ENCODE peak calls at places on chromosomes 3 and 15, in ten cellular contexts. One of them, this sample, is unnamed. For H3K9me3, the result is how much of the 10 kb centered on the place peaks cover.

GRCh38 chr3:117955196-117955595 is 1079.5 kb downstream of the IGSF11 start:
- DNase-seq in A549: no peak
- DNase-seq in endodermal cell: no peak
- DNase-seq in left lung: no peak
- DNase-seq in thoracic aorta: no peak
- DNase-seq in hepatocyte: no peak
- DNase-seq in left ventricle myocardium inferior: no peak
- DNase-seq in fibroblast of lung: peak
- DNase-seq in stomach: no peak
- DNase-seq in heart right ventricle: no peak
- DNase-seq in this sample: no peak

GRCh38 chr3:160470181-160470580 is 20.6 kb upstream of the TRIM59 start:
- DNase-seq in hepatocyte: no peak
- DNase-seq in endodermal cell: no peak
- DNase-seq in thoracic aorta: no peak
- DNase-seq in left lung: no peak
- DNase-seq in left ventricle myocardium inferior: no peak
- DNase-seq in heart right ventricle: no peak
- DNase-seq in A549: no peak
- DNase-seq in stomach: no peak
- DNase-seq in fibroblast of lung: no peak
- DNase-seq in this sample: no peak

GRCh38 chr3:172094621-172095557 is 55.5 kb downstream of the FNDC3B start:
- DNase-seq in fibroblast of lung: peak
- DNase-seq in left lung: no peak
- DNase-seq in A549: no peak
- DNase-seq in thoracic aorta: no peak
- DNase-seq in heart right ventricle: no peak
- DNase-seq in hepatocyte: no peak
- DNase-seq in endodermal cell: peak
- DNase-seq in stomach: no peak
- DNase-seq in left ventricle myocardium inferior: no peak
- DNase-seq in this sample: no peak

GRCh38 chr3:112675943-112676530 is 35.1 kb upstream of the CCDC80 start:
- DNase-seq in left ventricle myocardium inferior: no peak
- DNase-seq in left lung: no peak
- DNase-seq in heart right ventricle: no peak
- DNase-seq in fibroblast of lung: no peak
- DNase-seq in stomach: no peak
- DNase-seq in A549: no peak
- DNase-seq in hepatocyte: no peak
- DNase-seq in endodermal cell: no peak
- DNase-seq in thoracic aorta: no peak
- DNase-seq in this sample: no peak

GRCh38 chr15:48898083-48898482 is 20.1 kb downstream of the EID1 start:
- DNase-seq in heart right ventricle: no peak
- DNase-seq in hepatocyte: no peak
- DNase-seq in stomach: no peak
- DNase-seq in endodermal cell: no peak
- DNase-seq in left lung: no peak
- DNase-seq in A549: no peak
- DNase-seq in left ventricle myocardium inferior: no peak
- DNase-seq in fibroblast of lung: no peak
- DNase-seq in thoracic aorta: no peak
- DNase-seq in this sample: no peak

GRCh38 chr3:146246493-146246892 is 4.4 kb downstream of the PLSCR4 start:
- DNase-seq in A549: no peak
- DNase-seq in heart right ventricle: no peak
- DNase-seq in left ventricle myocardium inferior: no peak
- DNase-seq in hepatocyte: no peak
- DNase-seq in fibroblast of lung: no peak
- DNase-seq in stomach: no peak
- DNase-seq in left lung: no peak
- DNase-seq in endodermal cell: no peak
- DNase-seq in thoracic aorta: no peak
- DNase-seq in this sample: no peak

GRCh38 chr3:159401069-159401468 is 587.6 kb upstream of the IL12A start:
- DNase-seq in endodermal cell: no peak
- DNase-seq in hepatocyte: no peak
- DNase-seq in heart right ventricle: no peak
- DNase-seq in left ventricle myocardium inferior: no peak
- DNase-seq in fibroblast of lung: no peak
- DNase-seq in left lung: no peak
- DNase-seq in A549: no peak
- DNase-seq in stomach: no peak
- DNase-seq in thoracic aorta: no peak
- DNase-seq in this sample: no peak

GRCh38 chr15:60208708-60209107 is 189.1 kb downstream of the ANXA2 start:
- DNase-seq in hepatocyte: no peak
- DNase-seq in heart right ventricle: no peak
- DNase-seq in stomach: no peak
- DNase-seq in left lung: no peak
- DNase-seq in thoracic aorta: no peak
- DNase-seq in endodermal cell: no peak
- DNase-seq in A549: no peak
- DNase-seq in fibroblast of lung: peak
- DNase-seq in left ventricle myocardium inferior: no peak
- DNase-seq in this sample: no peak

GRCh38 chr3:169607909-169608308 is 55.6 kb downstream of the MECOM start:
- DNase-seq in endodermal cell: no peak
- DNase-seq in left ventricle myocardium inferior: no peak
- DNase-seq in A549: no peak
- DNase-seq in left lung: no peak
- DNase-seq in thoracic aorta: no peak
- DNase-seq in fibroblast of lung: no peak
- DNase-seq in stomach: no peak
- DNase-seq in hepatocyte: no peak
- DNase-seq in heart right ventricle: no peak
- DNase-seq in this sample: no peak

GRCh38 chr3:169602482-169602881 is 61.0 kb downstream of the MECOM start:
- DNase-seq in left lung: no peak
- DNase-seq in fibroblast of lung: no peak
- DNase-seq in endodermal cell: no peak
- DNase-seq in thoracic aorta: no peak
- DNase-seq in heart right ventricle: no peak
- DNase-seq in stomach: no peak
- DNase-seq in A549: no peak
- DNase-seq in left ventricle myocardium inferior: no peak
- DNase-seq in hepatocyte: no peak
- DNase-seq in this sample: no peak

GRCh38 chr3:169604118-169604517 is 59.4 kb downstream of the MECOM start:
- DNase-seq in thoracic aorta: no peak
- DNase-seq in endodermal cell: no peak
- DNase-seq in hepatocyte: no peak
- DNase-seq in stomach: no peak
- DNase-seq in A549: no peak
- DNase-seq in left ventricle myocardium inferior: no peak
- DNase-seq in left lung: no peak
- DNase-seq in heart right ventricle: no peak
- DNase-seq in fibroblast of lung: no peak
- DNase-seq in this sample: no peak

GRCh38 chr3:169603661-169604060 is 59.9 kb downstream of the MECOM start:
- DNase-seq in stomach: no peak
- DNase-seq in thoracic aorta: no peak
- DNase-seq in A549: no peak
- DNase-seq in left ventricle myocardium inferior: no peak
- DNase-seq in heart right ventricle: no peak
- DNase-seq in left lung: no peak
- DNase-seq in endodermal cell: no peak
- DNase-seq in fibroblast of lung: peak
- DNase-seq in hepatocyte: no peak
- DNase-seq in this sample: no peak

GRCh38 chr3:169604568-169604967 is 58.9 kb downstream of the MECOM start:
- DNase-seq in A549: no peak
- DNase-seq in thoracic aorta: no peak
- DNase-seq in left ventricle myocardium inferior: no peak
- DNase-seq in fibroblast of lung: no peak
- DNase-seq in endodermal cell: peak
- DNase-seq in heart right ventricle: no peak
- DNase-seq in left lung: no peak
- DNase-seq in hepatocyte: no peak
- DNase-seq in stomach: no peak
- DNase-seq in this sample: no peak
- TF ChIP-seq CTCF in A549: no peak
- TF ChIP-seq CTCF in thoracic aorta: no peak
- TF ChIP-seq CTCF in left ventricle myocardium inferior: no peak
- TF ChIP-seq CTCF in fibroblast of lung: peak
- TF ChIP-seq CTCF in endodermal cell: peak
- TF ChIP-seq CTCF in heart right ventricle: no peak
- TF ChIP-seq CTCF in left lung: no peak
- TF ChIP-seq CTCF in hepatocyte: no peak
- TF ChIP-seq CTCF in stomach: no peak
- TF ChIP-seq CTCF in this sample: no peak

GRCh38 chr3:52126036-52126435 is 28.2 kb downstream of the POC1A start:
- DNase-seq in left ventricle myocardium inferior: no peak
- DNase-seq in endodermal cell: no peak
- DNase-seq in A549: no peak
- DNase-seq in heart right ventricle: no peak
- DNase-seq in hepatocyte: no peak
- DNase-seq in fibroblast of lung: no peak
- DNase-seq in thoracic aorta: no peak
- DNase-seq in left lung: no peak
- DNase-seq in stomach: no peak
- DNase-seq in this sample: no peak

GRCh38 chr3:52128118-52128683 is 26.0 kb downstream of the POC1A start:
- DNase-seq in left lung: no peak
- DNase-seq in endodermal cell: peak
- DNase-seq in heart right ventricle: no peak
- DNase-seq in fibroblast of lung: peak
- DNase-seq in A549: peak
- DNase-seq in thoracic aorta: no peak
- DNase-seq in left ventricle myocardium inferior: no peak
- DNase-seq in hepatocyte: peak
- DNase-seq in stomach: peak
- DNase-seq in this sample: no peak

GRCh38 chr3:52124766-52125165 is 29.5 kb downstream of the POC1A start:
- DNase-seq in heart right ventricle: no peak
- DNase-seq in hepatocyte: no peak
- DNase-seq in fibroblast of lung: no peak
- DNase-seq in thoracic aorta: no peak
- DNase-seq in A549: no peak
- DNase-seq in endodermal cell: no peak
- DNase-seq in left ventricle myocardium inferior: no peak
- DNase-seq in stomach: no peak
- DNase-seq in left lung: no peak
- DNase-seq in this sample: no peak

GRCh38 chr3:52124126-52124525 is 30.1 kb downstream of the POC1A start:
- DNase-seq in stomach: no peak
- DNase-seq in left lung: no peak
- DNase-seq in A549: no peak
- DNase-seq in left ventricle myocardium inferior: no peak
- DNase-seq in hepatocyte: no peak
- DNase-seq in fibroblast of lung: no peak
- DNase-seq in endodermal cell: no peak
- DNase-seq in heart right ventricle: no peak
- DNase-seq in thoracic aorta: no peak
- DNase-seq in this sample: no peak

GRCh38 chr3:52126500-52126899 is 27.7 kb downstream of the POC1A start:
- DNase-seq in endodermal cell: no peak
- DNase-seq in thoracic aorta: no peak
- DNase-seq in left lung: no peak
- DNase-seq in heart right ventricle: no peak
- DNase-seq in left ventricle myocardium inferior: no peak
- DNase-seq in stomach: no peak
- DNase-seq in fibroblast of lung: no peak
- DNase-seq in A549: no peak
- DNase-seq in hepatocyte: no peak
- DNase-seq in this sample: no peak
- H3K9me3 ChIP-seq in endodermal cell: under half
- H3K9me3 ChIP-seq in thoracic aorta: under half
- H3K9me3 ChIP-seq in left lung: under half
- H3K9me3 ChIP-seq in heart right ventricle: under half
- H3K9me3 ChIP-seq in left ventricle myocardium inferior: under half
- H3K9me3 ChIP-seq in stomach: under half
- H3K9me3 ChIP-seq in fibroblast of lung: under half
- H3K9me3 ChIP-seq in A549: under half
- H3K9me3 ChIP-seq in hepatocyte: under half
- H3K9me3 ChIP-seq in this sample: under half

GRCh38 chr15:41018534-41018933 is 65.3 kb downstream of the CHAC1 start:
- DNase-seq in fibroblast of lung: peak
- DNase-seq in left ventricle myocardium inferior: no peak
- DNase-seq in hepatocyte: peak
- DNase-seq in endodermal cell: no peak
- DNase-seq in left lung: no peak
- DNase-seq in heart right ventricle: no peak
- DNase-seq in thoracic aorta: no peak
- DNase-seq in stomach: peak
- DNase-seq in A549: no peak
- DNase-seq in this sample: peak
- TF ChIP-seq CTCF in fibroblast of lung: peak
- TF ChIP-seq CTCF in left ventricle myocardium inferior: peak
- TF ChIP-seq CTCF in hepatocyte: peak
- TF ChIP-seq CTCF in endodermal cell: peak
- TF ChIP-seq CTCF in left lung: peak
- TF ChIP-seq CTCF in heart right ventricle: peak
- TF ChIP-seq CTCF in thoracic aorta: peak
- TF ChIP-seq CTCF in stomach: no peak
- TF ChIP-seq CTCF in A549: no peak
- TF ChIP-seq CTCF in this sample: no peak

GRCh38 chr3:2247831-2248230 is 149.2 kb downstream of the CNTN4 start:
- DNase-seq in left ventricle myocardium inferior: no peak
- DNase-seq in fibroblast of lung: no peak
- DNase-seq in endodermal cell: no peak
- DNase-seq in heart right ventricle: no peak
- DNase-seq in thoracic aorta: no peak
- DNase-seq in left lung: no peak
- DNase-seq in A549: no peak
- DNase-seq in stomach: no peak
- DNase-seq in hepatocyte: peak
- DNase-seq in this sample: no peak

GRCh38 chr3:2244137-2244536 is 145.5 kb downstream of the CNTN4 start:
- DNase-seq in endodermal cell: no peak
- DNase-seq in fibroblast of lung: no peak
- DNase-seq in left lung: no peak
- DNase-seq in stomach: no peak
- DNase-seq in thoracic aorta: no peak
- DNase-seq in heart right ventricle: no peak
- DNase-seq in left ventricle myocardium inferior: no peak
- DNase-seq in hepatocyte: no peak
- DNase-seq in A549: no peak
- DNase-seq in this sample: no peak

GRCh38 chr3:2250783-2251182 is 152.1 kb downstream of the CNTN4 start:
- DNase-seq in stomach: no peak
- DNase-seq in left ventricle myocardium inferior: no peak
- DNase-seq in heart right ventricle: no peak
- DNase-seq in fibroblast of lung: no peak
- DNase-seq in endodermal cell: no peak
- DNase-seq in left lung: no peak
- DNase-seq in A549: no peak
- DNase-seq in hepatocyte: no peak
- DNase-seq in thoracic aorta: no peak
- DNase-seq in this sample: no peak

DNA sequence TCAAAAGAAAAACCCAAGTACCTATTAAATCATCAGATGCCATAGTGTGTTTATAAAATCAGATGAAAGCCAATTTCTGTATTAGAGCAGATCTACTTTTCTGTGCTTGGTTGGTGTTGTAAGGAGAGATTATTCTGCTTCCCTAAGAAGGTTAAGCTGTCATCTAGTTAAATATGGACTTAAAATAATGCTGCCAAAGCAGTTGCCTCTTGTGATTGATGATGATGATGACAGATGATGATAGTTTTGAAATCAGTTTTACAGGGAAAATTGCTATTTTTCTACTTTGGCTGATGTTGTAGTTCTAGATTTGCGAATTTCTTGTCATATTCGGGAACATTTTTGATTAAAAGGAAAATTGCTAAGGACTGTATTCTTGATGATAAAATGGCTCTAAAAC is 148.6 kb downstream of the CNTN4 start:
- DNase-seq in A549: no peak
- DNase-seq in hepatocyte: no peak
- DNase-seq in left lung: no peak
- DNase-seq in endodermal cell: no peak
- DNase-seq in fibroblast of lung: no peak
- DNase-seq in left ventricle myocardium inferior: no peak
- DNase-seq in thoracic aorta: no peak
- DNase-seq in heart right ventricle: no peak
- DNase-seq in stomach: no peak
- DNase-seq in this sample: no peak
- H3K9me3 ChIP-seq in A549: under half
- H3K9me3 ChIP-seq in hepatocyte: under half
- H3K9me3 ChIP-seq in left lung: under half
- H3K9me3 ChIP-seq in endodermal cell: under half
- H3K9me3 ChIP-seq in fibroblast of lung: under half
- H3K9me3 ChIP-seq in left ventricle myocardium inferior: under half
- H3K9me3 ChIP-seq in thoracic aorta: under half
- H3K9me3 ChIP-seq in heart right ventricle: under half
- H3K9me3 ChIP-seq in stomach: under half
- H3K9me3 ChIP-seq in this sample: under half

This sample was measured in uterus.